ENCODE peak calls at places on chromosomes 3 and 15, in eight cellular contexts. U, P, S, T, Z, R, B and W are unnamed samples.

GRCh38 chr3:46454209-46454595 is 10.5 kb downstream of the LTF start:
- DNase-seq in P (no peak), S (no peak), R (no peak), U (no peak), T (no peak), B (no peak), Z (no peak), W (no peak)

GRCh38 chr3:131107637-131108433 is 81.2 kb downstream of the NEK11 start:
- DNase-seq in B (no peak), U (peak; percentile 55), R (peak; percentile 28), P (no peak), Z (peak; percentile 23), S (peak; percentile 4), T (no peak), W (no peak)

GRCh38 chr3:114144909-114145688 is 33.8 kb downstream of the DRD3 start:
- DNase-seq in R (peak; percentile 80), U (peak; percentile 97), P (no peak), S (peak; percentile 97), Z (peak; percentile 85), T (no peak), B (peak; percentile 90), W (peak; percentile 63)

GRCh38 chr15:58734859-58735258 is 14.6 kb downstream of the ADAM10 start:
- DNase-seq in B (no peak), U (no peak), R (no peak), S (no peak), P (no peak), Z (no peak), T (no peak), W (peak; percentile 13)

GRCh38 chr3:135513106-135514063 is 452.1 kb upstream of the PPP2R3A start:
- DNase-seq in U (peak; percentile 61), R (peak; percentile 63), B (peak; percentile 59), T (no peak), Z (no peak), S (peak; percentile 48), P (no peak), W (peak; percentile 53)

GRCh38 chr3:191366675-191367074 is 36.3 kb upstream of the UTS2B start:
- DNase-seq in R (peak; percentile 81), P (no peak), S (no peak), Z (no peak), B (peak; percentile 55), T (no peak), U (peak; percentile 54), W (no peak)

GRCh38 chr15:44084728-44085127 is 110.3 kb downstream of the FRMD5 start:
- DNase-seq in B (no peak), T (no peak), U (no peak), Z (no peak), S (no peak), P (no peak), R (peak; percentile 11), W (no peak)

GRCh38 chr15:91853501-91853967 is at the start of gene SLCO3A1:
- DNase-seq in R (peak; percentile 8), P (peak; percentile 64), B (peak; percentile 47), U (no peak), T (peak; percentile 54), S (peak; percentile 66), Z (no peak), W (peak; percentile 65)

GRCh38 chr3:54188176-54188791 is 65.9 kb downstream of the CACNA2D3 start:
- DNase-seq in Z (peak; percentile 17), P (no peak), T (peak; percentile 27), R (peak; percentile 47), B (peak; percentile 40), U (peak; percentile 43), S (peak; percentile 37), W (peak; percentile 50)

GRCh38 chr15:50675524-50676144 is 11.0 kb downstream of the TRPM7 start:
- DNase-seq in U (peak; percentile 50), Z (no peak), T (no peak), B (peak; percentile 73), S (peak; percentile 17), R (peak; percentile 52), P (no peak), W (peak; percentile 20)